ENCODE peak calls at places on chromosomes 16 and 17, in seven cellular contexts. X is fibroblast of lung, V is PC-3, E is GM23338, K is mammary epithelial cell, H is hepatocyte, F is endothelial cell of umbilical vein. P is an unnamed sample.

GRCh38 chr17:33200587-33200986 is 92.5 kb downstream of the ASIC2 start:
- DNase-seq in V (peak), X (peak), F (no peak), E (peak), K (peak), H (no peak), P (peak)

GRCh38 chr17:32488604-32489180 is 1.9 kb downstream of the CDK5R1 start:
- DNase-seq in V (no peak), K (no peak), F (no peak), E (no peak), H (no peak), X (no peak), P (no peak)

GRCh38 chr17:20300399-20301037 is 166.8 kb downstream of the LGALS9B start:
- DNase-seq in H (peak), K (no peak), F (no peak), X (peak), V (no peak), E (no peak), P (peak)

GRCh38 chr17:50905460-50905803 is 39.3 kb upstream of the TOB1 start:
- DNase-seq in K (no peak), V (no peak), F (no peak), E (peak), H (peak), X (no peak), P (no peak)

GRCh38 chr17:57210224-57210553 is 46.1 kb upstream of the MSI2 start:
- DNase-seq in X (peak), V (peak), H (no peak), F (no peak), E (no peak), K (peak), P (peak)

GRCh38 chr16:29646947-29647346 is 16.1 kb upstream of the SPN start:
- DNase-seq in V (no peak), K (no peak), F (no peak), X (no peak), E (no peak), H (no peak), P (no peak)

GRCh38 chr17:40551091-40551873 is 14.0 kb downstream of the CCR7 start:
- DNase-seq in X (peak), H (peak), F (no peak), V (peak), K (no peak), E (no peak), P (peak)

GRCh38 chr16:31190061-31190460 is 10.1 kb downstream of the FUS start:
- DNase-seq in V (no peak), E (no peak), H (no peak), K (no peak), X (no peak), F (no peak), P (no peak)

GRCh38 chr16:74726736-74727135 is 26.1 kb upstream of the MLKL start:
- DNase-seq in F (no peak), V (peak), H (no peak), K (no peak), X (no peak), E (peak), P (no peak)

GRCh38 chr16:85036398-85037049 is 8.9 kb downstream of the KIAA0513 start:
- DNase-seq in E (no peak), X (no peak), K (no peak), F (no peak), H (no peak), V (no peak), P (no peak)

GRCh38 chr16:89118361-89119061 is 24.9 kb downstream of the ACSF3 start:
- DNase-seq in V (no peak), K (no peak), X (peak), F (no peak), E (no peak), H (no peak), P (no peak)

GRCh38 chr16:12320298-12320706 is 343.8 kb downstream of the SNX29 start:
- DNase-seq in H (no peak), F (no peak), K (no peak), X (peak), V (no peak), E (no peak), P (peak)

GRCh38 chr17:70080541-70081347 is 5.7 kb downstream of the KCNJ16 start:
- DNase-seq in X (peak), K (peak), E (no peak), F (no peak), V (no peak), H (no peak), P (peak)

GRCh38 chr17:75088465-75088895 is 726 bp downstream of the SLC16A5 start:
- DNase-seq in V (no peak), E (no peak), F (no peak), X (no peak), K (no peak), H (peak), P (no peak)

DNA sequence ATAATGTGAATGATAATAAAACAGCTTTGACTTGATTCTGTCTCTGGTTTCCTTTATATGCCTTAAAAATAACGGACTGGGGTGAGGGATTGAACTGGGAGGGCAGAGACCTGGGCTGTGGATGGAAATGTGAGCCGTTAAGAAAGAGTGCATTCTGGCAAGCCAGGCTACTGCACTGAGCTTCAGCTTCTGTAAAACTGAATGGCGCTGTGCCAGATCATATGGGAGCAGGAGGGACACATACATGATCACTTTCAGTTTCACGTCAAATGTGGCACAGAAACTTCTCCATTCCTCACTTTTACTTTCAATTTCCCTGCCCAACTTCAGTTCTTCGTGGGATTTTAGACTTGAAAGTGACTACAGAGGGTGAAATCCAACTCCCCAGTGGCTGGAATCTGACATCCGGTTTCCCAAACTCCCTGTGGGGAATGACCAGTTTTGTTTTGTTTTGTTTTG is 1.1 kb downstream of the MT2A start:
- DNase-seq in F (peak), H (peak), V (peak), X (peak), K (peak), E (no peak), P (peak)
- H3K4me3 ChIP-seq in F (peak), H (peak), V (peak), X (peak), K (peak), E (peak), P (peak)

DNA sequence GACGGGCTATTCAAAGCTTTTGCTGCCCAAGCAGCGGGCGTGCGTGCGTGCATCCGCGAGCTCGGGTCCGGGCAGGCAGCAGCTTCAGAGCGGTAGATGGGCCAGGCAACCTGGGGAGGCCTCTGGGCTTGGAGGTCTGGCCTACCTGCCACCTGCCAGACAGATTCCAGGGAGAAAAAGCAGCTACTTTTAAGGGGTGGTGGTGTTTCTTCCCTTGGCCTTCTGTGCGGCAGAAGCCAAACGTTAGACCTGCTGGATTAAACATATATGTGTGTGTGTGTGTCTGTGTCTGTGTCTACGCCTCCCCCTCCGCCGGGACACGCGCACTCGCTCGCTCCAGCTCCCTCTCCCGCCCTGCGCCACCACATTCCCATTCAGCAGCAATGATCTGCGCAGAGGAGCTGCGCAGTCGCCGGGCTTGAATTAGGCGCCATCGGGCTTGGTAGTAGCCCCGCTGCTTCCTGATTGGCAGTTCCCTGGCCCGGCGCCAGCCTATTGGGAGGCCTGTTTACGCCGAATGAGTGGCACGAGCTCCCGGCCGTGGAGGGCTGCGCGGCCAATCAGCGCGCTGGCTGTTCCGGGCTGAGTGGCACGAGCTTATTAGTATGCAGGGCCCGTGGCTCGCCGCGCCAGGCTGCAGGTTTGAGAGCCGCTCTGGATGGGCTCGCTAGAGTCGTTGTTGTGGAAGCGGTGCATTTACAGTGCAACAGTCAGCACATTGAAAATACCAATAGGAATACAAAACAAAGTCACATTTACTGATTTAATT is at the start of gene BAHCC1:
- DNase-seq in X (peak), K (peak), H (peak), E (peak), V (peak), F (peak), P (peak)
- TF ChIP-seq EZH2 in X (no peak), K (no peak), H (no peak), E (no peak), V (no peak), F (no peak), P (no peak)

GRCh38 chr17:54899721-54900456 is 763 bp upstream of the TOM1L1 start:
- DNase-seq in F (no peak), X (no peak), V (no peak), H (no peak), K (no peak), E (peak), P (no peak)
- H3K4me3 ChIP-seq in F (no peak), X (peak), V (no peak), H (peak), K (peak), E (no peak), P (peak)

DNA sequence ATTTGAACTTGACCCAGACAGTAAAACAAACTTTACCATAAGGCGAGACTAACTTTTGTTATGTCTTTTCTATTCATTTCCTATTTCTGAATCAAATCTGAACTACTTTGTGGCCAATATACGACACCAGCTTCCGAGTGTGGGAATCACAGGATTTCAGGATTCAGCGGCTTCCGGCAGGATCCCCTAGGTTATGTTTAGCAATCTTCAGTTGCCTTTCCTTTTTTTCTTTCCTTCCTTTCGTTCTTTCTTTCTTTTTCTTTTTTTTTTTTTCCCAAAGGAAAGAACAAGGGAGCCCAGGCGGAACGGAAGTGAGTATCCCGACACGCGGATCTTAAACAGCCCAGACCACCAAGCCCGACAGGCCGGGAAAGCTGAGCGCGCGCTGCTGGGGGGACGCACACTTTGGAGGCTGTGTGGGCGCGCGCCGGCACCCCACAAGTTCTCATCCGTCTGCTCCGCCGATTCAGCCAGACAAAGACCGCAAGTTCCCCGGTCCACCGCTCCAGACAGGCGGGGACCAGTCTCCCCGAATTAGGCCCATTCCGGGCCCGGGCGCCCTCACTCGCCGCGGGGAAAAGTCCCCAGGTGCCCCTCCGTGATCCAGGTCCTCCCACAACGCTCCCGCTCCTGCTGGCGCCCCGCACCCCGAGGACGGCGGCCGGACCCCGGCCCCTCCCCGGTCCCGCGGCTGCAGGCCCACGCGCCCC is 540 bp downstream of the TBC1D16 start:
- DNase-seq in V (peak), H (peak), X (peak), K (peak), F (peak), E (peak), P (peak)
- TF ChIP-seq EZH2 in V (no peak), H (no peak), X (no peak), K (no peak), F (no peak), E (no peak), P (no peak)

DNA sequence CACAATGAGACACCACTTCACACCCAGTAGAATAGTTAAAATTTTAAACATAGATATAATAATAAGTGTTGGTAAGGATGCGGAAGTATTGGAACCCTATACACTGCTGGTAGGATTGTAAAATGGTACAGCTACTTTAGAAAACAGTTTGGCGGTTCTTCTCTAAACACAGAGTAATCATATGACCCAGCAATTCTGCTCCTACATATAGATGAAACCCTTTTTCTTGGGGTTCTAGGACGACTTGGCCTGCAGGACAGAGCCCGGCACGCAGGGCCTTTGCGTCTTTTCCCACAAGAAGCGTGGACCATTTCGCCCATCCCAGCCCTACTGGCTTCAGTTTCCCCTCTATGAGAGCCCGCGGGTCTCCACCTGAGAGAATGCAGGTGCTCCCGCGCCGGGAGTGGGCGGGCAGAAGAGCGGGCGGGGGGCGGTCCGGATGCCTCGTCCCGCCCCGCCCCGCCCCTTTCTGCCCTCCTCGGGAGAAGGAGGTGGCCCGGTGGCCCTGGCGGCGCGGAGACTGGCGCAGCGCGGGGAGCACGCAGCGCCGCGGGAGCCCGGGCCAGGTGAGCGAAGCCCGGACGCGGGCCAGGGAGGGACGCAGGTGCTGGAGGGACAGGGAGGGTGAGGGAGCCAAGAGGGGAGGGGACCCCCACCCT is at the start of gene SDR42E2:
- DNase-seq in F (no peak), E (peak), H (peak), K (peak), V (no peak), X (no peak), P (no peak)
- H3K4me3 ChIP-seq in F (no peak), E (peak), H (no peak), K (no peak), V (no peak), X (no peak), P (no peak)

P was measured in astrocyte.